ENCODE peak calls at places on chromosome 9, in five cellular contexts. I, M, L, O and Z are unnamed samples.

GRCh38 chr9:70484232-70485130 is 70.0 kb upstream of the KLF9 start:
- DNase-seq in M (peak; percentile 80), O (peak; percentile 2), I (peak; percentile 45), L (peak; percentile 14), Z (no peak)

GRCh38 chr9:72473474-72474241 is 47.8 kb upstream of the TMC1 start:
- DNase-seq in I (no peak), O (no peak), M (no peak), L (no peak), Z (no peak)

GRCh38 chr9:6133346-6134063 is 82.1 kb upstream of the IL33 start:
- DNase-seq in I (no peak), O (no peak), L (no peak), M (no peak), Z (no peak)

GRCh38 chr9:124315856-124316255 is 58.1 kb downstream of the NEK6 start:
- DNase-seq in I (no peak), O (no peak), L (no peak), M (no peak), Z (no peak)

GRCh38 chr9:11312976-11313375 is 700.2 kb upstream of the PTPRD start:
- DNase-seq in M (no peak), O (no peak), L (no peak), I (no peak), Z (no peak)

GRCh38 chr9:134339183-134339806 is 13.0 kb downstream of the RXRA start:
- DNase-seq in L (no peak), I (no peak), M (no peak), O (no peak), Z (no peak)

GRCh38 chr9:127224178-127224882 is 40.2 kb upstream of the GARNL3 start:
- DNase-seq in M (peak; percentile 79), O (peak; percentile 86), I (no peak), L (peak; percentile 86), Z (no peak)

GRCh38 chr9:114033397-114034103 is 44.5 kb downstream of the AMBP start:
- DNase-seq in L (no peak), I (no peak), O (no peak), M (peak; percentile 39), Z (no peak)

GRCh38 chr9:86734762-86735161 is 212.5 kb downstream of the GAS1 start:
- DNase-seq in L (no peak), M (peak; percentile 17), I (peak; percentile 66), O (no peak), Z (no peak)

GRCh38 chr9:93950619-93951601 is 4.2 kb downstream of the BARX1 start:
- DNase-seq in M (peak; percentile 59), L (no peak), I (peak; percentile 6), O (no peak), Z (no peak)

GRCh38 chr9:99173570-99174504 is 47.9 kb downstream of the ALG2 start:
- DNase-seq in O (no peak), M (no peak), I (no peak), L (no peak), Z (no peak)

GRCh38 chr9:33263936-33264472 is 504 bp downstream of the BAG1 start:
- DNase-seq in O (peak; percentile 37), I (no peak), L (peak; percentile 44), M (peak; percentile 31), Z (no peak)

GRCh38 chr9:72623156-72623555 is 101.7 kb downstream of the TMC1 start:
- DNase-seq in O (no peak), I (no peak), L (no peak), M (no peak), Z (no peak)

GRCh38 chr9:121945849-121946248 is 147.3 kb downstream of the TTLL11 start:
- DNase-seq in O (no peak), L (no peak), I (no peak), M (no peak), Z (peak; percentile 17)